ENCODE peak calls at places on chromosomes 7 and 10, in seven cellular contexts. C is brain microvascular endothelial cell, O is D721Med, I is astrocyte, A is GM10248, Y is RWPE1, J is right lobe of liver. N is an unnamed sample.
A peak's percentile ranks its signal among the peaks of the same experiment; 100 is the strongest.

GRCh38 chr10:72318383-72319262 is 36.1 kb downstream of the DNAJB12 start:
- DNase-seq in J (peak; percentile 52), A (no peak), Y (no peak), O (no peak), C (no peak), I (no peak), N (no peak)

GRCh38 chr7:4149236-4149635 is 532.9 kb upstream of the FOXK1 start:
- DNase-seq in J (no peak), I (no peak), C (no peak), A (no peak), O (no peak), Y (no peak), N (no peak)

GRCh38 chr10:106917452-106918055 is 247.0 kb downstream of the SORCS1 start:
- DNase-seq in J (no peak), C (no peak), A (no peak), I (no peak), O (no peak), Y (no peak), N (no peak)

GRCh38 chr7:115728518-115728917 is 302.0 kb downstream of the TFEC start:
- DNase-seq in J (no peak), C (no peak), O (no peak), Y (no peak), A (no peak), I (no peak), N (no peak)

GRCh38 chr7:131480384-131481315 is 75.8 kb downstream of the PODXL start:
- DNase-seq in C (peak; percentile 26), J (no peak), O (no peak), I (peak; percentile 70), Y (no peak), A (no peak), N (no peak)

GRCh38 chr7:128240696-128241386 is at the start of gene LEP:
- DNase-seq in J (no peak), C (no peak), O (no peak), A (no peak), I (no peak), Y (no peak), N (no peak)

GRCh38 chr7:46133076-46133475 is 212.0 kb upstream of the IGFBP3 start:
- DNase-seq in O (no peak), Y (no peak), I (peak; percentile 75), J (no peak), A (no peak), C (no peak), N (no peak)

GRCh38 chr10:97425964-97426775 is at the start of gene PGAM1:
- DNase-seq in J (peak; percentile 97), O (peak; percentile 93), A (peak; percentile 100), C (peak; percentile 91), I (peak; percentile 82), Y (peak; percentile 100), N (peak; percentile 85)

GRCh38 chr7:85068796-85069195 is 118.1 kb downstream of the SEMA3D start:
- DNase-seq in C (peak; percentile 77), Y (peak; percentile 13), J (no peak), O (no peak), A (no peak), I (peak; percentile 83), N (no peak)

GRCh38 chr10:33094263-33095051 is 136.4 kb upstream of the ITGB1 start:
- DNase-seq in I (no peak), A (no peak), O (no peak), J (no peak), Y (no peak), C (no peak), N (no peak)

GRCh38 chr10:125113661-125114388 is 46.5 kb downstream of the CTBP2 start:
- DNase-seq in J (no peak), Y (no peak), C (peak; percentile 57), A (no peak), O (no peak), I (peak; percentile 77), N (no peak)

GRCh38 chr7:76071316-76072242 is 23.7 kb downstream of the MDH2 start:
- DNase-seq in O (no peak), J (no peak), I (no peak), A (no peak), C (no peak), Y (no peak), N (no peak)

GRCh38 chr7:76066716-76067503 is 19.0 kb downstream of the MDH2 start:
- DNase-seq in O (no peak), A (peak; percentile 6), C (no peak), J (peak; percentile 64), I (no peak), Y (no peak), N (no peak)

GRCh38 chr7:76072243-76073148 is 24.6 kb downstream of the MDH2 start:
- DNase-seq in Y (no peak), J (no peak), I (no peak), A (no peak), O (no peak), C (no peak), N (no peak)

GRCh38 chr7:76065016-76065612 is 17.2 kb downstream of the MDH2 start:
- DNase-seq in C (no peak), A (peak; percentile 8), J (peak; percentile 22), Y (no peak), I (no peak), O (no peak), N (no peak)

DNA sequence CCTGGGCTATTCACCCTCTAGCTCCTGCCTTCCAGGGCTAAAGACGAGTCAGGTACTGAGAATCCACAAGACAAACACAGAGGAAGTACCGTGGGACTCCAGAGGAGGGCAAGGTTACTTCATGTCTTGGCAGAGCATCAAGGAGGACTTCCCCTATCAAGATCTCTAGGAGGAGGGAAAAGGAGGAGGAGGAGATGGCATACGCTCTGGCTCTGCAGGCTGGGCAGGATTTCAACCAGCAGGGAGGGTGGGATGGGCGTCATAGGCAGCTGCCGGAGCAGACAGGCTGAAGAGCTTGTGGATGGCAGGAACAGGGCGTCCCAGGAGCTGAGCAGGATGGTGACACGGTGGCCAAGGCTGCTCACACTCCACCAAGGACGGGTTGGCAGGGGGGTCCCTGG is 21.3 kb downstream of the MDH2 start:
- DNase-seq in C (peak; percentile 73), I (peak; percentile 91), J (no peak), O (no peak), Y (peak; percentile 87), A (peak; percentile 21), N (peak; percentile 45)
- TF ChIP-seq CTCF in C (peak; percentile 72), I (peak; percentile 16), J (no peak), O (peak; percentile 3), Y (peak; percentile 61), A (no peak), N (no peak)

DNA sequence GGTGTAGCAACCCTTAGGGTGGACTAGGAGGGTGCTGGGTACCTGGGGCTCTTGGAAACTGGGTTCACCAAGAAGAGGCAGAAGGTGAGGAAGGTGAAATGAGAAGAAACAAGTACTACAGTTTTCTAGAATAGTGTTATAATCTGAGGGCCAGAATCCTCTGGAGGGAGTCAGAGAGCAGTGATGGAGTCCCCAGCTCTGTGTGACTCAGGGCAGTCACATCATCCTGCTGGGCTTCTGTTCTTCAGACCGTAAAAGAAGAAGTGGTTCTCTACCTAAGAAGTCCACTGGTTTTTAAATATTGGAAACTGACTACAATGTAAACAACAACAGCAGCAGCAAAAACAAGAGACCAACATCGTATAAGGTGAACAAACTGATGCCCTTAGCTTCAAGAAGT is 197.3 kb downstream of the PRPF18 start:
- DNase-seq in C (peak; percentile 67), A (peak; percentile 45), I (peak; percentile 30), J (no peak), Y (peak; percentile 45), O (no peak), N (no peak)
- TF ChIP-seq CTCF in C (peak; percentile 75), A (peak; percentile 34), I (no peak), J (no peak), Y (no peak), O (no peak), N (no peak)

GRCh38 chr7:143327903-143328302 is 12.0 kb downstream of the CLCN1 start:
- DNase-seq in J (no peak), Y (no peak), A (no peak), I (no peak), C (no peak), O (no peak), N (no peak)

GRCh38 chr7:143334244-143334643 is 18.3 kb downstream of the CLCN1 start:
- DNase-seq in Y (no peak), J (no peak), A (no peak), I (no peak), O (no peak), C (no peak), N (no peak)

GRCh38 chr7:143331179-143331825 is 15.4 kb downstream of the CLCN1 start:
- DNase-seq in A (no peak), J (no peak), I (peak; percentile 86), O (no peak), Y (peak; percentile 85), C (peak; percentile 88), N (peak; percentile 21)

GRCh38 chr7:143325215-143325614 is 9.3 kb downstream of the CLCN1 start:
- DNase-seq in O (no peak), Y (no peak), I (no peak), C (no peak), A (no peak), J (no peak), N (no peak)

DNA sequence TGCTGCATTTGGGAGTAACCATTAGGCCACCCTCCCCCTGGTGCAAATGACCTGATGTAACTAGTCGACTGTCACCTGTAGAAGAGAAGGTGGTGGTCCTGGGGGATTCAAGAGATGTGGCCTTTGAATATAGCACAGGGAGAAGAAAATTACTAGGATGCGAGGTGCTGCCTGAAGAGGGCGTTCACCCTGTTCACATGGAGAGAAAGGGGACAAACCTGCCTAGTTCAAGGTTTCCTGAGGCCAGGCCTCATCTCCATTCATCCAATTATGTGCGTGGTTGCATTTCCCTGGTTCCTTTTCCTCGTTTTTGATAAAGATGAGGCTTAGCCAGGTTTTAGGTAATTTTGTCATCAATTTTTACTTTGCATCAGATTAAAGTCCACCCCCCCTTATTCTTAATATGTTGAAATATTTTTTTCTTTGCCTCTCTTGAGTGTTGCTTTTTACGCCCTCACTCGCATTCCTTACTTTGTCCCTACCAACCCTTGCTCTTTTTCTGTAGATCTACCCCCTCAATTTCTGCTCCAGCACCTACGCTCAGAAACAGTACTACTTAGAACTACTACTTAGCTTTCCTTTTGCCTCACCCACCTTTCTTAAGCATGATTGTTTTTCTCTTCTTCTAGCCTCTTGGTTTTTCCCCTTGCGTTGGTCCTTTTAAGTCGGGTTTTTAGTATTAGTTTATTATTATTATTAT is 13.7 kb downstream of the CLCN1 start:
- DNase-seq in Y (no peak), O (no peak), C (no peak), J (no peak), A (no peak), I (no peak), N (no peak)
- TF ChIP-seq CTCF in Y (no peak), O (no peak), C (no peak), J (peak; percentile 7), A (no peak), I (no peak), N (no peak)

GRCh38 chr7:8719102-8719501 is 285.7 kb downstream of the NXPH1 start:
- DNase-seq in A (no peak), C (no peak), O (no peak), I (no peak), Y (no peak), J (peak; percentile 32), N (no peak)

GRCh38 chr7:8724080-8724718 is 290.8 kb downstream of the NXPH1 start:
- DNase-seq in C (peak; percentile 2), O (peak; percentile 30), Y (peak; percentile 16), J (no peak), I (no peak), A (peak; percentile 54), N (peak; percentile 11)
- TF ChIP-seq CTCF in C (peak; percentile 57), O (peak; percentile 92), Y (peak; percentile 67), J (peak; percentile 67), I (peak; percentile 44), A (peak; percentile 75), N (peak; percentile 41)